ENCODE peak calls at places on chromosomes 5 and 9, in four cellular contexts. B is lung; V is activated T-helper 9 cell treated with anti-CD3 and anti-CD28 coated beads, Interleukin-2, amount 50 U/mL, for 16 hours; U is activated CD8-positive, alpha-beta memory T cell treated with anti-CD3 and anti-CD28 coated beads for 24 hours. S is an unnamed sample.

GRCh38 chr5:113375492-113376060 is 59.2 kb downstream of the TSSK1B start:
- DNase-seq in B (no peak), V (no peak), U (no peak), S (no peak)

GRCh38 chr5:97676608-97677007 is 493.6 kb upstream of the RIOK2 start:
- DNase-seq in B (no peak), V (no peak), U (no peak), S (no peak)

GRCh38 chr5:79857692-79858091 is 133.4 kb downstream of the MTX3 start:
- DNase-seq in B (no peak), V (no peak), U (no peak), S (no peak)

GRCh38 chr5:62144395-62145022 is 161.5 kb upstream of the KIF2A start:
- DNase-seq in B (peak; percentile 36), V (no peak), U (no peak), S (peak; percentile 48)

GRCh38 chr9:108347463-108348153 is 508.2 kb downstream of the ACTL7B start:
- DNase-seq in B (no peak), V (no peak), U (no peak), S (no peak)

GRCh38 chr5:218457-219289 is 553 bp downstream of the SDHA start:
- DNase-seq in B (peak; percentile 32), V (peak; percentile 9), U (peak; percentile 67), S (no peak)

GRCh38 chr5:147935032-147935431 is 28.7 kb upstream of the C5orf46 start:
- DNase-seq in B (no peak), V (no peak), U (no peak), S (peak; percentile 29)

GRCh38 chr9:97441729-97442128 is 29.8 kb downstream of the TDRD7 start:
- DNase-seq in B (no peak), V (no peak), U (no peak), S (no peak)

GRCh38 chr9:123162359-123163345 is 105.7 kb downstream of the STRBP start:
- DNase-seq in B (no peak), V (no peak), U (no peak), S (no peak)

GRCh38 chr5:71882826-71883744 is 164.0 kb downstream of the CARTPT start:
- DNase-seq in B (no peak), V (no peak), U (no peak), S (no peak)

GRCh38 chr5:92874790-92875189 is 706.2 kb downstream of the NR2F1-AS1 start:
- DNase-seq in B (no peak), V (no peak), U (no peak), S (no peak)

GRCh38 chr5:125409496-125410351 is 663.3 kb upstream of the ZNF608 start:
- DNase-seq in B (no peak), V (no peak), U (no peak), S (no peak)

GRCh38 chr9:132241840-132242620 is 80.2 kb downstream of the NTNG2 start:
- DNase-seq in B (no peak), V (peak; percentile 45), U (peak; percentile 71), S (no peak)

GRCh38 chr5:142512680-142513042 is 173.2 kb downstream of the FGF1 start:
- DNase-seq in B (no peak), V (no peak), U (no peak), S (no peak)

GRCh38 chr5:67245259-67245846 is 48.8 kb upstream of the CD180 start:
- DNase-seq in B (no peak), V (no peak), U (no peak), S (no peak)

GRCh38 chr5:86679529-86679928 is 61.8 kb downstream of the COX7C start:
- DNase-seq in B (peak; percentile 34), V (no peak), U (no peak), S (peak; percentile 28)

GRCh38 chr5:89582768-89583339 is 699.9 kb upstream of the MEF2C start:
- DNase-seq in B (no peak), V (no peak), U (no peak), S (no peak)

S was measured in mucosa of gallbladder.